ENCODE peak calls at places on chromosomes 3 and 15, in five cellular contexts. D is GM12878, L is K562, Z is H1, U is HepG2. S is an unnamed sample.

GRCh38 chr3:37625051-37625450 is 236.6 kb upstream of the CTDSPL start:
- DNase-seq in Z (no peak), D (no peak), U (no peak), L (no peak), S (no peak)

GRCh38 chr3:89571707-89572106 is 464.3 kb downstream of the EPHA3 start:
- DNase-seq in U (no peak), L (no peak), Z (no peak), D (no peak), S (no peak)

GRCh38 chr15:87633471-87633870 is 623.1 kb downstream of the NTRK3 start:
- DNase-seq in D (no peak), Z (no peak), U (no peak), L (no peak), S (no peak)

GRCh38 chr3:149026718-149027117 is 35.4 kb downstream of the GYG1 start:
- DNase-seq in Z (no peak), D (no peak), L (no peak), U (no peak), S (no peak)

GRCh38 chr15:64503197-64503596 is 42.8 kb downstream of the ZNF609 start:
- DNase-seq in Z (no peak), U (no peak), L (no peak), D (no peak), S (no peak)

GRCh38 chr3:13102386-13103345 is 29.4 kb upstream of the IQSEC1 start:
- DNase-seq in U (no peak), L (no peak), Z (no peak), D (no peak), S (no peak)

GRCh38 chr3:148178508-148178907 is 519.2 kb upstream of the AGTR1 start:
- DNase-seq in U (peak; percentile 1), L (no peak), D (no peak), Z (no peak), S (no peak)

GRCh38 chr3:187406927-187407326 is 38.7 kb downstream of the RTP4 start:
- DNase-seq in U (no peak), L (no peak), D (no peak), Z (no peak), S (no peak)

GRCh38 chr15:63837032-63837431 is 3.3 kb upstream of the HERC1 start:
- DNase-seq in U (no peak), Z (no peak), D (no peak), L (no peak), S (no peak)

GRCh38 chr15:28099555-28100140 is 533 bp upstream of the OCA2 start:
- DNase-seq in U (no peak), Z (no peak), L (no peak), D (no peak), S (no peak)

GRCh38 chr3:52570076-52570475 is 33.7 kb downstream of the UQCC5 start:
- DNase-seq in D (no peak), L (no peak), Z (no peak), U (no peak), S (no peak)

GRCh38 chr3:62052331-62052730 is 321.0 kb downstream of the FEZF2 start:
- DNase-seq in L (no peak), U (no peak), Z (no peak), D (no peak), S (no peak)

GRCh38 chr15:81666828-81667227 is 292.8 kb upstream of the TMC3 start:
- DNase-seq in Z (no peak), U (no peak), D (peak; percentile 16), L (no peak), S (no peak)

GRCh38 chr15:75350601-75351331 is 3.9 kb downstream of the NEIL1 start:
- DNase-seq in U (no peak), Z (no peak), L (no peak), D (no peak), S (no peak)

GRCh38 chr3:107660316-107660976 is 137.7 kb downstream of the BBX start:
- DNase-seq in U (peak; percentile 39), L (no peak), Z (no peak), D (no peak), S (no peak)

GRCh38 chr3:47434849-47435248 is 40.9 kb downstream of the SCAP start:
- DNase-seq in L (no peak), U (no peak), Z (no peak), D (no peak), S (no peak)

GRCh38 chr3:184341925-184342324 is 4.5 kb downstream of the FAM131A start:
- DNase-seq in L (no peak), Z (no peak), D (no peak), U (no peak), S (no peak)

GRCh38 chr3:32405155-32405554 is 13.5 kb downstream of the CMTM7 start:
- DNase-seq in L (no peak), U (no peak), D (no peak), Z (no peak), S (no peak)

GRCh38 chr3:13507791-13508339 is 27.8 kb downstream of the HDAC11 start:
- DNase-seq in U (no peak), D (no peak), L (peak; percentile 54), Z (no peak), S (no peak)

GRCh38 chr3:111676177-111677021 is 81.3 kb upstream of the ZBED2 start:
- DNase-seq in D (no peak), Z (no peak), L (no peak), U (peak; percentile 82), S (no peak)

GRCh38 chr3:142566096-142566495 is 12.4 kb downstream of the ATR start:
- DNase-seq in U (no peak), L (no peak), D (no peak), Z (no peak), S (no peak)

GRCh38 chr3:127753338-127753737 is 69.0 kb downstream of the MGLL start:
- DNase-seq in Z (no peak), U (no peak), D (no peak), L (no peak), S (no peak)

GRCh38 chr15:74789741-74790079 is 7.8 kb downstream of the CSK start:
- DNase-seq in U (no peak), D (no peak), Z (no peak), L (no peak), S (no peak)

GRCh38 chr15:62853114-62853832 is 189.3 kb upstream of the TPM1 start:
- DNase-seq in D (no peak), U (peak; percentile 80), Z (no peak), L (no peak), S (no peak)

GRCh38 chr3:177724020-177724638 is 526.8 kb upstream of the TBL1XR1 start:
- DNase-seq in D (no peak), Z (no peak), U (no peak), L (no peak), S (no peak)

GRCh38 chr3:19155375-19155774 is 7.1 kb downstream of the KCNH8 start:
- DNase-seq in L (no peak), U (no peak), Z (no peak), D (no peak), S (no peak)

GRCh38 chr3:130834476-130834875 is 59.4 kb upstream of the ATP2C1 start:
- DNase-seq in L (no peak), D (no peak), Z (no peak), U (no peak), S (no peak)

DNA sequence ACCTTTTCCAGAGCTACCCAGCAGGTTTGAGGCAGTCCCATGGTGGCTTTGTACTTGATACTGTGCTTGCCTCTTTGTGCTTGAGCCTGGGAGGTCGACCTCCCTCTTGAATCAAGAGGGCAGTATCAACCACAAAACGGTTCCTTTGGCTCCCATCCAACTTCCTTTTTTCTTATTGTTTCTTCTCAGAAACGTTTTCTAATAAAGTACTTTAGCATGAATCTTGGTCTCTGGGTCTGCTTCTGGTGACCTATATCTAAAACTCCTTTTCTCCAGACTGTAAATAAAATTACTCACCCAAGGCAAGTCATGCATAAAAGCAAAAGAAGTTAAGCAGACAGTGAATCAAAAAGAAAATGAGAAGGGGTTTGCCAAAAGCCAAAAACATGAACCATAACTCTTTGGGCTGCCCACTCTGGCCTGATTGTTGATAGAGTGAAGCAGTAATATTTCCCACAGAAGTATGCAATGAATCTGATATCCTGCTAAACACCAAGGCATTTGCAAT is 112.2 kb upstream of the SLC4A7 start:
- DNase-seq in U (no peak), Z (no peak), D (peak; percentile 56), L (no peak), S (no peak)
- TF ChIP-seq USF2 in U (no peak), Z (no peak), D (no peak), L (no peak), S (no peak)

GRCh38 chr3:141051641-141052569 is 758 bp downstream of the SPSB4 start:
- DNase-seq in U (no peak), Z (peak; percentile 78), D (no peak), L (no peak), S (peak; percentile 71)
- TF ChIP-seq SP1 in U (no peak), Z (no peak), D (no peak), L (no peak), S (no peak)

GRCh38 chr15:73165844-73166243 is 113.6 kb downstream of the NEO1 start:
- DNase-seq in L (no peak), U (peak; percentile 23), Z (no peak), D (no peak), S (no peak)
- TF ChIP-seq USF2 in L (no peak), U (no peak), Z (no peak), D (no peak), S (no peak)

GRCh38 chr15:53721334-53722087 is 38.0 kb downstream of the WDR72 start:
- DNase-seq in D (no peak), L (no peak), Z (no peak), U (no peak), S (no peak)

GRCh38 chr15:53713218-53713617 is 46.2 kb downstream of the WDR72 start:
- DNase-seq in D (no peak), L (no peak), U (no peak), Z (no peak), S (no peak)

DNA sequence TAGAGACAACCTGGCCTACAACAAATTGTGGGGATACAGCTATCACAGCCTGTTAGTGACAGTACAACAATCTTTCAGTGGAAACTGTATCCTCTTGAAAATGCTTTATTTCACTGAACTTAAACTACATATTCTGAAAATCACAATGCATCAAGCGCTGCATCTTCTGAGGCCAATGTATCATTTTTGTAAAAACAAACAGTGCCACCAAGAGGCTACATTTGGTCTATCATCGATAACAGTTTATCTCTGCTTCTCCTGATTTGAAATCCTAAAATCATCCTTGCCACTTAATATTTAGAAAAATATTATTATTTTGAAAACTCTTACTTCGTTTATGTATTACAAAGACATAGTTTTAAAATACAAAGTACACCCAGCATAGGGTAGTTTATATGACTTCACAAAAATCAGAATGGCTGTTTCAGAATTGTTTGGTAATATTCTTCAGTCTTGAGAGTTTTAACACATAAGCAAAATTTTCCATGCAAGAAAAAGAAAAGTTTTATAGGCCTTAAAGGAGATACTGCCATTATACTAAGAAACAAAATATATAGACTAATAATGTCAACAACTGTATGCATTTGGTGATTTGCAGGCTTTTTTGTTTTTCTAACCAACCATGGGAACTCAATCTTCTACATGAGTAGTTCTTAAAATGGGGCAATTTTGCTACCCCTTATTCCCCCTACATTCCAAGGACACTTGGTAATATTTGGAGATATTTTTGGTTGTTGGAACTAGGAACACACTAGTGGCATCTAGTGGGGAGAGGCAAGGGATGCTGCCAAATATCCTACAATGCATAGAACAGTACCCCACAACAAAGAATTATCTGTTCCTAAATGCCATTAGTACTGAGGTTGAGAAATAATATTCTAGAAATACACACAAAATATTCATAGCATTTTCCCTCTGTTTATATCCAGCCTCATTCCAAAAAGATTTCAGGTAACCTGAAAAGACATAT is 42.3 kb downstream of the WDR72 start:
- DNase-seq in U (peak; percentile 20), D (no peak), Z (no peak), L (no peak), S (no peak)
- TF ChIP-seq SP1 in U (no peak), D (no peak), Z (no peak), L (no peak), S (no peak)

S was measured in WTC11.